ENCODE peak calls at places on chromosomes 2 and 18, in ten cellular contexts. V, L, A, X, P, C, G, N, D and U are unnamed samples.

GRCh38 chr2:161250864-161251436 is 57.3 kb upstream of the PSMD14 start:
- DNase-seq in L (peak), P (peak), V (no peak), C (no peak), A (peak), G (no peak), N (peak), D (peak), X (peak), U (peak)

GRCh38 chr2:108927936-108928659 is 60.9 kb downstream of the EDAR start:
- DNase-seq in D (peak), G (peak), V (peak), A (peak), X (peak), L (peak), N (peak), P (peak), C (no peak), U (peak)

GRCh38 chr2:102892693-102893290 is 131.0 kb downstream of the TMEM182 start:
- DNase-seq in P (no peak), N (no peak), V (no peak), X (no peak), G (no peak), A (no peak), L (no peak), C (no peak), D (no peak), U (no peak)

GRCh38 chr2:37375721-37376399 is 31.4 kb downstream of the QPCT start:
- DNase-seq in N (peak), P (no peak), D (no peak), V (no peak), L (no peak), G (no peak), X (no peak), A (no peak), C (no peak), U (no peak)

GRCh38 chr2:60806988-60807681 is 51.1 kb downstream of the PAPOLG start:
- DNase-seq in N (peak), G (no peak), X (no peak), C (peak), P (peak), V (peak), A (peak), D (no peak), L (no peak), U (peak)

GRCh38 chr2:239574434-239575156 is 173.8 kb upstream of the HDAC4 start:
- DNase-seq in N (peak), G (no peak), V (no peak), P (no peak), D (no peak), X (no peak), L (no peak), C (no peak), A (no peak), U (no peak)

GRCh38 chr18:36315736-36316135 is 18.2 kb downstream of the FHOD3 start:
- DNase-seq in V (no peak), A (peak), N (peak), G (no peak), L (no peak), P (peak), D (peak), X (no peak), C (no peak), U (peak)

GRCh38 chr2:44392338-44392943 is 30.7 kb downstream of the CAMKMT start:
- DNase-seq in L (peak), N (peak), A (peak), P (peak), X (peak), G (peak), C (no peak), D (peak), V (no peak), U (peak)

GRCh38 chr2:170369894-170370293 is 191.9 kb downstream of the MYO3B start:
- DNase-seq in A (peak), D (no peak), L (no peak), G (no peak), V (no peak), N (peak), P (peak), C (no peak), X (no peak), U (peak)

GRCh38 chr2:110903548-110903947 is 171.2 kb downstream of the ACOXL start:
- DNase-seq in D (no peak), C (no peak), V (no peak), X (no peak), P (no peak), A (no peak), N (no peak), G (no peak), L (no peak), U (no peak)

GRCh38 chr2:25314514-25315315 is 27.0 kb downstream of the DNMT3A start:
- DNase-seq in V (no peak), G (peak), L (peak), P (no peak), A (no peak), C (peak), X (peak), D (no peak), N (no peak), U (no peak)

GRCh38 chr2:5720426-5720825 is 28.2 kb downstream of the SOX11 start:
- DNase-seq in N (no peak), A (peak), C (no peak), D (no peak), V (peak), X (no peak), L (no peak), G (no peak), P (peak), U (no peak)

GRCh38 chr2:223314831-223315230 is 262.8 kb downstream of the KCNE4 start:
- DNase-seq in X (no peak), N (peak), V (no peak), G (no peak), L (no peak), P (peak), C (no peak), D (no peak), A (peak), U (no peak)

GRCh38 chr18:79121746-79122474 is 52.7 kb downstream of the ATP9B start:
- DNase-seq in X (no peak), N (peak), L (no peak), P (peak), D (no peak), A (peak), G (no peak), V (no peak), C (no peak), U (no peak)

GRCh38 chr2:66717491-66717890 is 282.6 kb downstream of the MEIS1 start:
- DNase-seq in X (no peak), D (no peak), V (no peak), L (no peak), N (peak), G (no peak), P (no peak), A (peak), C (no peak), U (no peak)

GRCh38 chr2:151943461-151943860 is 115.2 kb upstream of the ARL5A start:
- DNase-seq in L (no peak), D (no peak), G (no peak), N (peak), P (peak), V (no peak), X (no peak), A (no peak), C (no peak), U (no peak)

GRCh38 chr2:126749537-126749936 is 93.6 kb downstream of the GYPC start:
- DNase-seq in L (peak), X (no peak), G (no peak), C (no peak), D (peak), V (no peak), P (no peak), A (peak), N (peak), U (peak)

GRCh38 chr18:12679183-12679786 is 21.4 kb upstream of the SPIRE1 start:
- DNase-seq in L (peak), C (no peak), D (no peak), P (no peak), A (peak), V (no peak), X (no peak), N (peak), G (no peak), U (peak)

GRCh38 chr2:75606851-75607798 is 39.5 kb upstream of the MRPL19 start:
- DNase-seq in L (no peak), X (no peak), G (no peak), V (no peak), N (peak), P (peak), A (peak), C (no peak), D (no peak), U (peak)

GRCh38 chr18:5841518-5841917 is 53.8 kb downstream of the TMEM200C start:
- DNase-seq in P (no peak), D (no peak), A (no peak), G (no peak), X (no peak), V (no peak), C (no peak), L (no peak), N (no peak), U (no peak)

GRCh38 chr2:20451761-20452499 is 5.1 kb downstream of the RHOB start:
- DNase-seq in X (no peak), D (no peak), V (no peak), A (no peak), G (no peak), L (no peak), C (no peak), N (no peak), P (no peak), U (no peak)

GRCh38 chr2:86563650-86564061 is 413 bp upstream of the CHMP3 start:
- DNase-seq in A (no peak), L (no peak), P (no peak), G (no peak), N (no peak), X (no peak), C (no peak), V (no peak), D (no peak), U (no peak)